ENCODE peak calls at places on chromosomes 4 and X, in ten cellular contexts. One of them, this sample, is unnamed.

GRCh38 chrX:53357799-53358530 is 64.5 kb downstream of the SMC1A start:
- DNase-seq in prostate gland: no peak
- DNase-seq in spleen: no peak
- DNase-seq in CD8-positive, alpha-beta T cell: no peak
- DNase-seq in Peyer's patch: no peak
- DNase-seq in upper lobe of right lung: no peak
- DNase-seq in stomach: no peak
- DNase-seq in body of pancreas: no peak
- DNase-seq in BJ: no peak
- DNase-seq in lower lobe of right lung: no peak
- DNase-seq in this sample: no peak

GRCh38 chr4:168562021-168562691 is 65.3 kb downstream of the PALLD start:
- DNase-seq in prostate gland: no peak
- DNase-seq in spleen: no peak
- DNase-seq in CD8-positive, alpha-beta T cell: no peak
- DNase-seq in Peyer's patch: no peak
- DNase-seq in upper lobe of right lung: no peak
- DNase-seq in stomach: no peak
- DNase-seq in body of pancreas: no peak
- DNase-seq in BJ: no peak
- DNase-seq in lower lobe of right lung: no peak
- DNase-seq in this sample: no peak

GRCh38 chrX:4320436-4320947 is 607.0 kb upstream of the PRKX start:
- DNase-seq in prostate gland: no peak
- DNase-seq in spleen: no peak
- DNase-seq in CD8-positive, alpha-beta T cell: no peak
- DNase-seq in Peyer's patch: no peak
- DNase-seq in upper lobe of right lung: no peak
- DNase-seq in stomach: no peak
- DNase-seq in body of pancreas: no peak
- DNase-seq in BJ: no peak
- DNase-seq in lower lobe of right lung: no peak
- DNase-seq in this sample: no peak

GRCh38 chr4:147640331-147640730 is 23.1 kb downstream of the TMEM184C start:
- DNase-seq in prostate gland: no peak
- DNase-seq in spleen: no peak
- DNase-seq in CD8-positive, alpha-beta T cell: no peak
- DNase-seq in Peyer's patch: no peak
- DNase-seq in upper lobe of right lung: no peak
- DNase-seq in stomach: no peak
- DNase-seq in body of pancreas: no peak
- DNase-seq in BJ: no peak
- DNase-seq in lower lobe of right lung: no peak
- DNase-seq in this sample: no peak

GRCh38 chr4:48141048-48141447 is 7.0 kb upstream of the TXK start:
- DNase-seq in prostate gland: no peak
- DNase-seq in spleen: no peak
- DNase-seq in CD8-positive, alpha-beta T cell: no peak
- DNase-seq in Peyer's patch: no peak
- DNase-seq in upper lobe of right lung: no peak
- DNase-seq in stomach: no peak
- DNase-seq in body of pancreas: no peak
- DNase-seq in BJ: no peak
- DNase-seq in lower lobe of right lung: no peak
- DNase-seq in this sample: no peak

GRCh38 chr4:23323436-23323835 is 566.4 kb downstream of the PPARGC1A start:
- DNase-seq in prostate gland: no peak
- DNase-seq in spleen: no peak
- DNase-seq in CD8-positive, alpha-beta T cell: no peak
- DNase-seq in Peyer's patch: no peak
- DNase-seq in upper lobe of right lung: no peak
- DNase-seq in stomach: no peak
- DNase-seq in body of pancreas: no peak
- DNase-seq in BJ: no peak
- DNase-seq in lower lobe of right lung: no peak
- DNase-seq in this sample: no peak

GRCh38 chrX:15055146-15055930 is 182.1 kb downstream of the MOSPD2 start:
- DNase-seq in prostate gland: no peak
- DNase-seq in spleen: no peak
- DNase-seq in CD8-positive, alpha-beta T cell: no peak
- DNase-seq in Peyer's patch: no peak
- DNase-seq in upper lobe of right lung: no peak
- DNase-seq in stomach: no peak
- DNase-seq in body of pancreas: no peak
- DNase-seq in BJ: no peak
- DNase-seq in lower lobe of right lung: no peak
- DNase-seq in this sample: no peak

GRCh38 chr4:166493828-166494432 is 620.9 kb downstream of the TLL1 start:
- DNase-seq in prostate gland: no peak
- DNase-seq in spleen: no peak
- DNase-seq in CD8-positive, alpha-beta T cell: no peak
- DNase-seq in Peyer's patch: no peak
- DNase-seq in upper lobe of right lung: no peak
- DNase-seq in stomach: no peak
- DNase-seq in body of pancreas: no peak
- DNase-seq in BJ: no peak
- DNase-seq in lower lobe of right lung: no peak
- DNase-seq in this sample: no peak

GRCh38 chrX:73647632-73648322 is 84.8 kb downstream of the CHIC1 start:
- DNase-seq in prostate gland: no peak
- DNase-seq in spleen: no peak
- DNase-seq in CD8-positive, alpha-beta T cell: no peak
- DNase-seq in Peyer's patch: no peak
- DNase-seq in upper lobe of right lung: no peak
- DNase-seq in stomach: no peak
- DNase-seq in body of pancreas: no peak
- DNase-seq in BJ: no peak
- DNase-seq in lower lobe of right lung: no peak
- DNase-seq in this sample: no peak

GRCh38 chr4:131302108-131302507 is 1847.0 kb upstream of the PCDH10 start:
- DNase-seq in prostate gland: no peak
- DNase-seq in spleen: peak; percentile 22
- DNase-seq in CD8-positive, alpha-beta T cell: no peak
- DNase-seq in Peyer's patch: no peak
- DNase-seq in upper lobe of right lung: no peak
- DNase-seq in stomach: no peak
- DNase-seq in body of pancreas: no peak
- DNase-seq in BJ: no peak
- DNase-seq in lower lobe of right lung: no peak
- DNase-seq in this sample: no peak
- TF ChIP-seq CTCF in prostate gland: no peak
- TF ChIP-seq CTCF in spleen: no peak
- TF ChIP-seq CTCF in CD8-positive, alpha-beta T cell: no peak
- TF ChIP-seq CTCF in Peyer's patch: no peak
- TF ChIP-seq CTCF in upper lobe of right lung: no peak
- TF ChIP-seq CTCF in stomach: no peak
- TF ChIP-seq CTCF in body of pancreas: peak; percentile 35
- TF ChIP-seq CTCF in BJ: no peak
- TF ChIP-seq CTCF in lower lobe of right lung: no peak
- TF ChIP-seq CTCF in this sample: no peak

GRCh38 chrX:47859686-47860085 is 23.0 kb downstream of the ZNF81 start:
- DNase-seq in prostate gland: no peak
- DNase-seq in spleen: no peak
- DNase-seq in CD8-positive, alpha-beta T cell: no peak
- DNase-seq in Peyer's patch: no peak
- DNase-seq in upper lobe of right lung: no peak
- DNase-seq in stomach: no peak
- DNase-seq in body of pancreas: no peak
- DNase-seq in BJ: no peak
- DNase-seq in lower lobe of right lung: no peak
- DNase-seq in this sample: no peak

GRCh38 chrX:47849776-47850175 is 13.1 kb downstream of the ZNF81 start:
- DNase-seq in prostate gland: no peak
- DNase-seq in spleen: no peak
- DNase-seq in CD8-positive, alpha-beta T cell: no peak
- DNase-seq in Peyer's patch: no peak
- DNase-seq in upper lobe of right lung: no peak
- DNase-seq in stomach: no peak
- DNase-seq in body of pancreas: no peak
- DNase-seq in BJ: no peak
- DNase-seq in lower lobe of right lung: no peak
- DNase-seq in this sample: no peak

GRCh38 chrX:47854474-47854873 is 17.8 kb downstream of the ZNF81 start:
- DNase-seq in prostate gland: peak; percentile 6
- DNase-seq in spleen: no peak
- DNase-seq in CD8-positive, alpha-beta T cell: peak; percentile 37
- DNase-seq in Peyer's patch: peak; percentile 50
- DNase-seq in upper lobe of right lung: no peak
- DNase-seq in stomach: peak; percentile 44
- DNase-seq in body of pancreas: peak; percentile 24
- DNase-seq in BJ: no peak
- DNase-seq in lower lobe of right lung: peak; percentile 29
- DNase-seq in this sample: peak; percentile 6
- TF ChIP-seq CTCF in prostate gland: peak; percentile 57
- TF ChIP-seq CTCF in spleen: peak; percentile 15
- TF ChIP-seq CTCF in CD8-positive, alpha-beta T cell: no peak
- TF ChIP-seq CTCF in Peyer's patch: peak; percentile 15
- TF ChIP-seq CTCF in upper lobe of right lung: peak; percentile 45
- TF ChIP-seq CTCF in stomach: peak; percentile 27
- TF ChIP-seq CTCF in body of pancreas: peak; percentile 56
- TF ChIP-seq CTCF in BJ: peak; percentile 55
- TF ChIP-seq CTCF in lower lobe of right lung: peak; percentile 38
- TF ChIP-seq CTCF in this sample: peak; percentile 56

GRCh38 chrX:50747471-50747900 is 66.5 kb downstream of the SHROOM4 start:
- DNase-seq in prostate gland: no peak
- DNase-seq in spleen: no peak
- DNase-seq in CD8-positive, alpha-beta T cell: no peak
- DNase-seq in Peyer's patch: no peak
- DNase-seq in upper lobe of right lung: no peak
- DNase-seq in stomach: no peak
- DNase-seq in body of pancreas: no peak
- DNase-seq in BJ: peak; percentile 53
- DNase-seq in lower lobe of right lung: no peak
- DNase-seq in this sample: peak; percentile 2
- TF ChIP-seq CTCF in prostate gland: peak; percentile 54
- TF ChIP-seq CTCF in spleen: no peak
- TF ChIP-seq CTCF in CD8-positive, alpha-beta T cell: peak; percentile 14
- TF ChIP-seq CTCF in Peyer's patch: peak; percentile 32
- TF ChIP-seq CTCF in upper lobe of right lung: peak; percentile 59
- TF ChIP-seq CTCF in stomach: peak; percentile 22
- TF ChIP-seq CTCF in body of pancreas: peak; percentile 64
- TF ChIP-seq CTCF in BJ: peak; percentile 65
- TF ChIP-seq CTCF in lower lobe of right lung: peak; percentile 50
- TF ChIP-seq CTCF in this sample: peak; percentile 73

DNA sequence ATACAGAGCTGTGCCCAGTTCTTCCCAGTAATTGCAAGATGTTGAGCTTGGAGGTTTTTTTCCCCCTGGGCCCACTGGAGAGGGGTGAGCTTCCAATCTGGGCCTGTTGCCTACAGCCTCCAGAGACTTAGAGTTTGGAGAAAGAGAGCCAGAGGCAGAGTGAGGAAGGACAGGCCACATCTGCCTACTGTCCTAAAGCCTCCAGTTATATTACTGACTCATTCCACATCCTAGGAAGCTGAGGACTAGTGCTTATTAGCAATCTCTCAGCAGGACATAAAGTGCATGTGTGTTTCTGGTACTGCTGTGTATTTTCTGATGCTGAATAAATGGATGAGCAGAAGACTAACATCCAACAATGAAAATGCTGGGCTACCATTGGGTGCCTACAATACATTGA is 180.9 kb upstream of the MAMLD1 start:
- DNase-seq in prostate gland: no peak
- DNase-seq in spleen: no peak
- DNase-seq in CD8-positive, alpha-beta T cell: no peak
- DNase-seq in Peyer's patch: no peak
- DNase-seq in upper lobe of right lung: no peak
- DNase-seq in stomach: no peak
- DNase-seq in body of pancreas: no peak
- DNase-seq in BJ: no peak
- DNase-seq in lower lobe of right lung: no peak
- DNase-seq in this sample: no peak
- TF ChIP-seq CTCF in prostate gland: no peak
- TF ChIP-seq CTCF in spleen: no peak
- TF ChIP-seq CTCF in CD8-positive, alpha-beta T cell: no peak
- TF ChIP-seq CTCF in Peyer's patch: no peak
- TF ChIP-seq CTCF in upper lobe of right lung: no peak
- TF ChIP-seq CTCF in stomach: no peak
- TF ChIP-seq CTCF in body of pancreas: no peak
- TF ChIP-seq CTCF in BJ: no peak
- TF ChIP-seq CTCF in lower lobe of right lung: no peak
- TF ChIP-seq CTCF in this sample: no peak

GRCh38 chr4:25449688-25450087 is 72.6 kb downstream of the ANAPC4 start:
- DNase-seq in prostate gland: no peak
- DNase-seq in spleen: no peak
- DNase-seq in CD8-positive, alpha-beta T cell: no peak
- DNase-seq in Peyer's patch: no peak
- DNase-seq in upper lobe of right lung: no peak
- DNase-seq in stomach: no peak
- DNase-seq in body of pancreas: no peak
- DNase-seq in BJ: no peak
- DNase-seq in lower lobe of right lung: no peak
- DNase-seq in this sample: no peak

GRCh38 chr4:25454491-25454890 is 77.4 kb downstream of the ANAPC4 start:
- DNase-seq in prostate gland: no peak
- DNase-seq in spleen: no peak
- DNase-seq in CD8-positive, alpha-beta T cell: no peak
- DNase-seq in Peyer's patch: no peak
- DNase-seq in upper lobe of right lung: no peak
- DNase-seq in stomach: no peak
- DNase-seq in body of pancreas: no peak
- DNase-seq in BJ: no peak
- DNase-seq in lower lobe of right lung: no peak
- DNase-seq in this sample: no peak

GRCh38 chr4:25451676-25452075 is 74.6 kb downstream of the ANAPC4 start:
- DNase-seq in prostate gland: no peak
- DNase-seq in spleen: no peak
- DNase-seq in CD8-positive, alpha-beta T cell: no peak
- DNase-seq in Peyer's patch: no peak
- DNase-seq in upper lobe of right lung: no peak
- DNase-seq in stomach: no peak
- DNase-seq in body of pancreas: no peak
- DNase-seq in BJ: no peak
- DNase-seq in lower lobe of right lung: no peak
- DNase-seq in this sample: no peak

GRCh38 chr4:25450491-25450901 is 73.4 kb downstream of the ANAPC4 start:
- DNase-seq in prostate gland: no peak
- DNase-seq in spleen: no peak
- DNase-seq in CD8-positive, alpha-beta T cell: no peak
- DNase-seq in Peyer's patch: no peak
- DNase-seq in upper lobe of right lung: no peak
- DNase-seq in stomach: no peak
- DNase-seq in body of pancreas: no peak
- DNase-seq in BJ: no peak
- DNase-seq in lower lobe of right lung: no peak
- DNase-seq in this sample: no peak

DNA sequence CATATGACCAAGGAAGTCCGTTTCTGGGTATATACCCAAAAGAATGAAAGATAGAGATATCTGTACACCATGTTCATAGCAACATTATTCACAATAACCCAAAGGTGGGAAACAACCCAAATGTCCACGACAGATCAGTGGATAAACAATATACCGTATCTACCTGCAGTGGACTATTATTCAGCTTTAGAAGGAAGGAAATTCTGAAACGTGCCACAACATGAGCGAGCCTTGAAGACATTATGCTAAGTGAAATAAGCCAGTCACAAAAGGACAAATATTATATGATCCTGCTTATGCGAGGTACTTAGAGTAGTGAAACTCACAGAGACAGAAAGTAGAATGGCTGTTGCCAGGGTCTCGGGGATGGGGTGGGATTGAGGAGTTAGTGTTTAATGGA is 75.0 kb downstream of the ANAPC4 start:
- DNase-seq in prostate gland: no peak
- DNase-seq in spleen: no peak
- DNase-seq in CD8-positive, alpha-beta T cell: no peak
- DNase-seq in Peyer's patch: no peak
- DNase-seq in upper lobe of right lung: no peak
- DNase-seq in stomach: no peak
- DNase-seq in body of pancreas: no peak
- DNase-seq in BJ: no peak
- DNase-seq in lower lobe of right lung: no peak
- DNase-seq in this sample: no peak
- TF ChIP-seq CTCF in prostate gland: no peak
- TF ChIP-seq CTCF in spleen: no peak
- TF ChIP-seq CTCF in CD8-positive, alpha-beta T cell: no peak
- TF ChIP-seq CTCF in Peyer's patch: no peak
- TF ChIP-seq CTCF in upper lobe of right lung: no peak
- TF ChIP-seq CTCF in stomach: no peak
- TF ChIP-seq CTCF in body of pancreas: no peak
- TF ChIP-seq CTCF in BJ: no peak
- TF ChIP-seq CTCF in lower lobe of right lung: no peak
- TF ChIP-seq CTCF in this sample: no peak